ENCODE peak calls at places on chromosomes 4 and X, in six cellular contexts. One of them, this sample, is unnamed.

GRCh38 chrX:79259073-79259689 is 108.0 kb downstream of the ITM2A start:
- DNase-seq in OCI-LY7: peak
- DNase-seq in hepatocyte: no peak
- DNase-seq in HCT116: no peak
- DNase-seq in neuronal stem cell: no peak
- DNase-seq in fibroblast of lung: no peak
- DNase-seq in this sample: no peak

GRCh38 chr4:37685726-37686372 is 327 bp downstream of the RELL1 start:
- DNase-seq in OCI-LY7: peak
- DNase-seq in hepatocyte: peak
- DNase-seq in HCT116: no peak
- DNase-seq in neuronal stem cell: no peak
- DNase-seq in fibroblast of lung: peak
- DNase-seq in this sample: peak

GRCh38 chr4:183905081-183905592 is at the start of gene STOX2:
- DNase-seq in OCI-LY7: no peak
- DNase-seq in hepatocyte: peak
- DNase-seq in HCT116: no peak
- DNase-seq in neuronal stem cell: peak
- DNase-seq in fibroblast of lung: peak
- DNase-seq in this sample: no peak

GRCh38 chrX:149151805-149152757 is 353.0 kb downstream of the IDS start:
- DNase-seq in OCI-LY7: no peak
- DNase-seq in hepatocyte: no peak
- DNase-seq in HCT116: no peak
- DNase-seq in neuronal stem cell: no peak
- DNase-seq in fibroblast of lung: peak
- DNase-seq in this sample: no peak

GRCh38 chr4:90184560-90184959 is 57.4 kb downstream of the CCSER1 start:
- DNase-seq in OCI-LY7: no peak
- DNase-seq in hepatocyte: no peak
- DNase-seq in HCT116: no peak
- DNase-seq in neuronal stem cell: no peak
- DNase-seq in fibroblast of lung: no peak
- DNase-seq in this sample: peak

GRCh38 chr4:138005486-138005885 is 236.7 kb downstream of the SLC7A11 start:
- DNase-seq in OCI-LY7: no peak
- DNase-seq in hepatocyte: no peak
- DNase-seq in HCT116: no peak
- DNase-seq in neuronal stem cell: no peak
- DNase-seq in fibroblast of lung: no peak
- DNase-seq in this sample: no peak

GRCh38 chrX:12949927-12950656 is 24.8 kb upstream of the TMSB4X start:
- DNase-seq in OCI-LY7: peak
- DNase-seq in hepatocyte: peak
- DNase-seq in HCT116: no peak
- DNase-seq in neuronal stem cell: no peak
- DNase-seq in fibroblast of lung: peak
- DNase-seq in this sample: peak

GRCh38 chrX:74104356-74105065 is 199.5 kb upstream of the ZCCHC13 start:
- DNase-seq in OCI-LY7: no peak
- DNase-seq in hepatocyte: no peak
- DNase-seq in HCT116: peak
- DNase-seq in neuronal stem cell: no peak
- DNase-seq in fibroblast of lung: no peak
- DNase-seq in this sample: no peak

GRCh38 chrX:139750390-139750789 is 42.4 kb upstream of the MCF2 start:
- DNase-seq in OCI-LY7: no peak
- DNase-seq in hepatocyte: no peak
- DNase-seq in HCT116: no peak
- DNase-seq in neuronal stem cell: no peak
- DNase-seq in fibroblast of lung: no peak
- DNase-seq in this sample: no peak

GRCh38 chrX:42602136-42602535 is 175.8 kb downstream of the PPP1R2C start:
- DNase-seq in OCI-LY7: no peak
- DNase-seq in hepatocyte: no peak
- DNase-seq in HCT116: no peak
- DNase-seq in neuronal stem cell: no peak
- DNase-seq in fibroblast of lung: no peak
- DNase-seq in this sample: no peak

GRCh38 chrX:69539437-69539836 is 35.3 kb downstream of the NALF2 start:
- DNase-seq in OCI-LY7: peak
- DNase-seq in hepatocyte: no peak
- DNase-seq in HCT116: no peak
- DNase-seq in neuronal stem cell: no peak
- DNase-seq in fibroblast of lung: no peak
- DNase-seq in this sample: no peak

GRCh38 chr4:117331817-117332216 is 246.4 kb upstream of the TRAM1L1 start:
- DNase-seq in OCI-LY7: no peak
- DNase-seq in hepatocyte: no peak
- DNase-seq in HCT116: no peak
- DNase-seq in neuronal stem cell: no peak
- DNase-seq in fibroblast of lung: no peak
- DNase-seq in this sample: no peak

GRCh38 chr4:8381814-8382581 is 58.5 kb downstream of the ACOX3 start:
- DNase-seq in OCI-LY7: no peak
- DNase-seq in hepatocyte: no peak
- DNase-seq in HCT116: no peak
- DNase-seq in neuronal stem cell: no peak
- DNase-seq in fibroblast of lung: no peak
- DNase-seq in this sample: no peak

GRCh38 chrX:13694983-13695382 is 6.1 kb downstream of the RAB9A start:
- DNase-seq in OCI-LY7: no peak
- DNase-seq in hepatocyte: no peak
- DNase-seq in HCT116: no peak
- DNase-seq in neuronal stem cell: no peak
- DNase-seq in fibroblast of lung: no peak
- DNase-seq in this sample: no peak

GRCh38 chr4:6765703-6766102 is 16.8 kb upstream of the KIAA0232 start:
- DNase-seq in OCI-LY7: no peak
- DNase-seq in hepatocyte: no peak
- DNase-seq in HCT116: no peak
- DNase-seq in neuronal stem cell: no peak
- DNase-seq in fibroblast of lung: no peak
- DNase-seq in this sample: peak

GRCh38 chrX:38654302-38654701 is 93.0 kb downstream of the TSPAN7 start:
- DNase-seq in OCI-LY7: peak
- DNase-seq in hepatocyte: peak
- DNase-seq in HCT116: peak
- DNase-seq in neuronal stem cell: no peak
- DNase-seq in fibroblast of lung: peak
- DNase-seq in this sample: peak

GRCh38 chrX:72123471-72124185 is 8.1 kb downstream of the RTL5 start:
- DNase-seq in OCI-LY7: no peak
- DNase-seq in hepatocyte: peak
- DNase-seq in HCT116: no peak
- DNase-seq in neuronal stem cell: peak
- DNase-seq in fibroblast of lung: peak
- DNase-seq in this sample: no peak

GRCh38 chr4:13413719-13414437 is 70.3 kb downstream of the RAB28 start:
- DNase-seq in OCI-LY7: no peak
- DNase-seq in hepatocyte: no peak
- DNase-seq in HCT116: no peak
- DNase-seq in neuronal stem cell: no peak
- DNase-seq in fibroblast of lung: no peak
- DNase-seq in this sample: no peak

GRCh38 chrX:119055650-119056049 is 17.1 kb upstream of the CT47C1 start:
- DNase-seq in OCI-LY7: no peak
- DNase-seq in hepatocyte: no peak
- DNase-seq in HCT116: no peak
- DNase-seq in neuronal stem cell: no peak
- DNase-seq in fibroblast of lung: peak
- DNase-seq in this sample: no peak

GRCh38 chrX:72306085-72306801 is 529 bp upstream of the CITED1 start:
- DNase-seq in OCI-LY7: no peak
- DNase-seq in hepatocyte: no peak
- DNase-seq in HCT116: no peak
- DNase-seq in neuronal stem cell: no peak
- DNase-seq in fibroblast of lung: no peak
- DNase-seq in this sample: no peak

GRCh38 chr4:119825696-119826095 is 197.1 kb upstream of the PDE5A start:
- DNase-seq in OCI-LY7: no peak
- DNase-seq in hepatocyte: no peak
- DNase-seq in HCT116: no peak
- DNase-seq in neuronal stem cell: no peak
- DNase-seq in fibroblast of lung: no peak
- DNase-seq in this sample: no peak

GRCh38 chr4:87566276-87566675 is 37.1 kb upstream of the SPARCL1 start:
- DNase-seq in OCI-LY7: no peak
- DNase-seq in hepatocyte: no peak
- DNase-seq in HCT116: no peak
- DNase-seq in neuronal stem cell: no peak
- DNase-seq in fibroblast of lung: no peak
- DNase-seq in this sample: no peak

GRCh38 chrX:37348237-37349130 is 680 bp upstream of the PRRG1 start:
- DNase-seq in OCI-LY7: no peak
- DNase-seq in hepatocyte: peak
- DNase-seq in HCT116: no peak
- DNase-seq in neuronal stem cell: peak
- DNase-seq in fibroblast of lung: peak
- DNase-seq in this sample: no peak

GRCh38 chr4:7622371-7622770 is 187.6 kb upstream of the PSAPL1 start:
- DNase-seq in OCI-LY7: no peak
- DNase-seq in hepatocyte: no peak
- DNase-seq in HCT116: no peak
- DNase-seq in neuronal stem cell: no peak
- DNase-seq in fibroblast of lung: no peak
- DNase-seq in this sample: no peak

GRCh38 chrX:118528089-118528753 is 32.6 kb downstream of the DOCK11 start:
- DNase-seq in OCI-LY7: peak
- DNase-seq in hepatocyte: no peak
- DNase-seq in HCT116: no peak
- DNase-seq in neuronal stem cell: no peak
- DNase-seq in fibroblast of lung: no peak
- DNase-seq in this sample: peak

DNA sequence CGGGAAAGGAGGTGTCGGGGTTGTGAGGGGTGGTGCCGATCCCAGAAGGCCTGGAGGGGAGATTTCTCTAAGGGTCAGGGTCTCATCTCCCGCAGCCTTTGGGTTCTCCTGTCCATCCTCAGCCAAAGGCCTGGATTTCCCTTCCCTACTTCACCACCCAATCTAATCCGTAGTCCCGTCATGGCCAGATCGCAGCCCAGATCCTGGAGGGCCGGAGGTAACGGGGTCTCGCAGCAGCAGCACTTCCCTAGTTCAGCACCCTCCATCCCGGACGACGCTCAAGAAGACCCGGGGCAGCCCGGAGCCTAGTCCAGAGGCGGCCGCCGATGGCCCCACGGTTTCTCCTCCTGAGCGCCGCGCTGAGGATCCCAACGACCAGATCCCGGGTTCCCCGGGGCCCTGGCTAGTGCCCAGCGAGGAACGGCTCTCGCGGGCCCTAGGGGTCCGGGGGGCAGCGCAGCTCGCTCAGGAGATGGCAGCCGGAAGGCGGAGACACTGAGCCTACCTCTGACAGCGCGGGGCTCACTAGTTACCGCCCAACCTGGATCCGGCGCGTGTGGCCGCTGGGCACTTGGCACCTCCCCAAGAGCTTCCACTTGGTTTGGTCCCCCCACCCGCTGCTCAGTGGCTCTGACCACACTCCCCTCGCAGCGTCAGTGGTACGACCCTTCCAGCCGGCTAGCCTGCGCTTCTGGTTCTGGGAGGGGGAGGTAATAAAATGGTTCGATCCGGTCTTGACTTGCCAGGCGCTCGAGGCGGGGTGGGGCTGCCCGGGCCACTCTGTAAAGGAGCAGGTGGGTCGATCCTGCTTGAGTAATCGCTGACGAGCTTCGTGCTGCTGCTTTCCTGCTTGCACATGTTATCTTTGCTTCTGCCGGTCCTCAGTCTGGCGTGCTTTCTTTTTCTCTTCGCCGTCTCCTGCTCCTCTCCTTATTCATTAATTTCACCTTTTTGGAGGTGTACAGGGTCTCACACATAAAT is 3.6 kb downstream of the MAGIX start:
- DNase-seq in OCI-LY7: peak
- DNase-seq in hepatocyte: peak
- DNase-seq in HCT116: peak
- DNase-seq in neuronal stem cell: peak
- DNase-seq in fibroblast of lung: peak
- DNase-seq in this sample: peak
- H3K4me3 ChIP-seq in OCI-LY7: peak
- H3K4me3 ChIP-seq in hepatocyte: no peak
- H3K4me3 ChIP-seq in HCT116: peak
- H3K4me3 ChIP-seq in neuronal stem cell: no peak
- H3K4me3 ChIP-seq in fibroblast of lung: peak
- H3K4me3 ChIP-seq in this sample: peak

DNA sequence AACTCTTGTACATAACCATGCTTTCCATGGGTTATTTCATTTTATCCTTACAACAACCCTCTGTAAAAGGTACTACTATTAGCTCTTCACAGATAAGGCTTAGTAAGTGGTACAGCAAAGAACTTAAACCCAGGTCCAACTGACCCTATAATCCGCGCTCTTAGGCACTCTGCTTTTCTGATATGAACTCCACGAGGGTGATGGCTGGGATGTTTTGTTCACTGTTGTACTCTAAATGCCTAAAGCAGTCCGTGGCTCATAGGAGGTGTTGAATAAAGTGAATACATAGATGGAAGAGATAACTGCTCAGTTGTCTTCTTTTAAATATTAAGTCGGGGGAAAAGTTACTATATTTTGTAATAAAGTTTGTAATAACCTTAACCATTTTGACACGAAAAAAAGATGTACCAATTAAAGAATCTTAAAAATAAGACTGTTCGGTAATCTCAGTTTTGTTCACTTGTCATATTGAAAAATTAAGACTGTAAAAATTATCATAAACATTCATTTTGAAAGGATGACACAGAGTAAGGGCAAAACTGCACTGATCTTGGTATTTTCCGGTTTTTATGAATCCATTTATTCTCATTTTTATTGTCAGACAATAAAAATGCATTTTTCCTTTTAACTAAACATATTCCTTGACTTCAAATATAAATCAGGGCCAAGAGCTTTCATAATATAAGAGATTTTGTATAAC is 166.5 kb downstream of the FBXW7 start:
- DNase-seq in OCI-LY7: no peak
- DNase-seq in hepatocyte: no peak
- DNase-seq in HCT116: no peak
- DNase-seq in neuronal stem cell: no peak
- DNase-seq in fibroblast of lung: no peak
- DNase-seq in this sample: no peak
- H2AFZ ChIP-seq in OCI-LY7: no peak
- H2AFZ ChIP-seq in hepatocyte: no peak
- H2AFZ ChIP-seq in HCT116: no peak
- H2AFZ ChIP-seq in neuronal stem cell: no peak
- H2AFZ ChIP-seq in fibroblast of lung: no peak
- H2AFZ ChIP-seq in this sample: no peak

GRCh38 chr4:11354531-11354930 is 74.2 kb downstream of the HS3ST1 start:
- DNase-seq in OCI-LY7: no peak
- DNase-seq in hepatocyte: no peak
- DNase-seq in HCT116: no peak
- DNase-seq in neuronal stem cell: no peak
- DNase-seq in fibroblast of lung: no peak
- DNase-seq in this sample: no peak
- H3K4me3 ChIP-seq in OCI-LY7: no peak
- H3K4me3 ChIP-seq in hepatocyte: no peak
- H3K4me3 ChIP-seq in HCT116: no peak
- H3K4me3 ChIP-seq in neuronal stem cell: no peak
- H3K4me3 ChIP-seq in fibroblast of lung: no peak
- H3K4me3 ChIP-seq in this sample: no peak

GRCh38 chrX:77731821-77732419 is 54.1 kb downstream of the ATRX start:
- DNase-seq in OCI-LY7: no peak
- DNase-seq in hepatocyte: no peak
- DNase-seq in HCT116: no peak
- DNase-seq in neuronal stem cell: no peak
- DNase-seq in fibroblast of lung: no peak
- DNase-seq in this sample: no peak

GRCh38 chrX:77733342-77733741 is 52.7 kb downstream of the ATRX start:
- DNase-seq in OCI-LY7: no peak
- DNase-seq in hepatocyte: no peak
- DNase-seq in HCT116: no peak
- DNase-seq in neuronal stem cell: no peak
- DNase-seq in fibroblast of lung: no peak
- DNase-seq in this sample: no peak
- H2AFZ ChIP-seq in OCI-LY7: no peak
- H2AFZ ChIP-seq in hepatocyte: no peak
- H2AFZ ChIP-seq in HCT116: no peak
- H2AFZ ChIP-seq in neuronal stem cell: no peak
- H2AFZ ChIP-seq in fibroblast of lung: no peak
- H2AFZ ChIP-seq in this sample: no peak